ENCODE peak calls at places on chromosomes 3 and 15, in nine cellular contexts. U is HCT116, X is psoas muscle, N is GM12865, M is IMR-90, F is kidney epithelial cell, T is A673, G is uterus, O is left ventricle myocardium inferior. Y is an unnamed sample.

GRCh38 chr15:56491110-56491722 is 26.3 kb upstream of the MNS1 start:
- DNase-seq in X (no peak), U (peak; percentile 71), O (peak; percentile 49), F (peak; percentile 49), M (peak; percentile 81), T (peak; percentile 88), G (peak; percentile 62), N (peak; percentile 88), Y (peak; percentile 18)

GRCh38 chr15:44296625-44297524 is 8.4 kb downstream of the GOLM2 start:
- DNase-seq in N (peak; percentile 19), X (no peak), F (peak; percentile 38), G (no peak), U (peak; percentile 40), M (peak; percentile 78), T (peak; percentile 42), O (no peak), Y (peak; percentile 14)

GRCh38 chr15:34366271-34367043 is 539 bp downstream of the LPCAT4 start:
- DNase-seq in N (peak; percentile 64), O (peak; percentile 70), M (peak; percentile 36), T (peak; percentile 66), F (peak; percentile 14), X (peak; percentile 72), G (peak; percentile 59), U (no peak), Y (no peak)

GRCh38 chr3:10992017-10992945 is at the start of gene SLC6A1:
- DNase-seq in X (peak; percentile 58), M (no peak), F (no peak), U (no peak), T (peak; percentile 17), G (peak; percentile 19), O (no peak), N (no peak), Y (no peak)

GRCh38 chr3:162441716-162442115 is 945.1 kb downstream of the OTOL1 start:
- DNase-seq in U (no peak), N (no peak), T (no peak), G (no peak), F (no peak), X (no peak), O (no peak), M (no peak), Y (no peak)

GRCh38 chr3:73697020-73697419 is 72.3 kb upstream of the PDZRN3 start:
- DNase-seq in M (no peak), O (no peak), X (no peak), F (no peak), G (no peak), U (no peak), T (no peak), N (no peak), Y (no peak)

GRCh38 chr3:37266809-37267208 is 92.4 kb upstream of the LRRFIP2 start:
- DNase-seq in X (no peak), N (no peak), U (no peak), T (no peak), M (no peak), F (no peak), G (no peak), O (no peak), Y (no peak)

GRCh38 chr15:52563499-52564060 is 5.2 kb downstream of the ARPP19 start:
- DNase-seq in F (no peak), N (no peak), G (no peak), U (no peak), M (no peak), O (no peak), T (no peak), X (no peak), Y (no peak)

GRCh38 chr15:83248151-83248851 is 36.2 kb downstream of the BNC1 start:
- DNase-seq in N (peak; percentile 73), G (no peak), O (no peak), X (no peak), U (peak; percentile 67), T (peak; percentile 73), F (peak; percentile 10), M (peak; percentile 68), Y (peak; percentile 8)

DNA sequence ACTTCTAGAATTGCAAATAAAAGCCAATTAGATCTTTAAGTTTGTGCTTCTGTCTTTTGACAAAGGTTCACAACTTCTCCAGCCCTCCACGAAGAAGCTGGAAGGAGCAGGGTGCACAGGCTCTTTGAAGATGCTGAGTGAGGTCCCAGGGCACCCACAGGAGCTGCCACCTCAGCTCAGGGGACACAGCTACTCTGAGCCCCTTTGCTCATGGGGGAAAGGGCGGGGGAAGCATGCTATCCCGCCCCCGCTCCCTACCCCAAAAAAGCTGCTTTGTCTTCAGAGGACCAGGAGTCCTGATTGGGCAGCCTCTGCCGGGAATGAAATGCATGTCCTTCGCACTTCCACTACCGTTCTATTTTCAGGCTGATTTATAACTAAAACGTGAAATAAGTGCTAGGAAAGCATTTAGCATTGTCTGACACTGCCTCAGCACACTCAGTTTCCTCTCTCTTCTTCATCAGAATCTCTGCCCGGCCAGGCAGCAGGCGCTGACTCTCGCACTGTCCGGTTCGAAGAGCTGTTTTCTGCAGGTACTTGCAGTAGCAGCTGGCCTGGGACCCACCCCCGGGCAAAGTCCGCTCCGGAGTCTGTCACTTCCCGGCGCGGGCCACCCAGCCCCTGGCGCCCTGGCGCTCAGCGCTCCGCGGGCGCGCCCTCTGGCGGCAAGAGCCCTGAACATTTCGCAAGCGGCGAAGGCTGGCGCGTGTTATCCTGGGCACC is 45.5 kb upstream of the KLHL25 start:
- DNase-seq in F (peak; percentile 37), N (peak; percentile 80), M (peak; percentile 41), G (peak; percentile 70), O (peak; percentile 81), U (peak; percentile 77), X (peak; percentile 92), T (peak; percentile 80), Y (no peak)
- H3K4me3 ChIP-seq in F (peak overlapping the region; percentile 21), N (peak overlapping the region; percentile 33), M (peak overlapping the region; percentile 45), G (peak overlapping the region; percentile 25), O (peak overlapping the region; percentile 54), U (peak overlapping the region; percentile 52), X (peak overlapping the region; percentile 50), T (peak overlapping the region; percentile 43), Y (peak overlapping the region; percentile 38)

DNA sequence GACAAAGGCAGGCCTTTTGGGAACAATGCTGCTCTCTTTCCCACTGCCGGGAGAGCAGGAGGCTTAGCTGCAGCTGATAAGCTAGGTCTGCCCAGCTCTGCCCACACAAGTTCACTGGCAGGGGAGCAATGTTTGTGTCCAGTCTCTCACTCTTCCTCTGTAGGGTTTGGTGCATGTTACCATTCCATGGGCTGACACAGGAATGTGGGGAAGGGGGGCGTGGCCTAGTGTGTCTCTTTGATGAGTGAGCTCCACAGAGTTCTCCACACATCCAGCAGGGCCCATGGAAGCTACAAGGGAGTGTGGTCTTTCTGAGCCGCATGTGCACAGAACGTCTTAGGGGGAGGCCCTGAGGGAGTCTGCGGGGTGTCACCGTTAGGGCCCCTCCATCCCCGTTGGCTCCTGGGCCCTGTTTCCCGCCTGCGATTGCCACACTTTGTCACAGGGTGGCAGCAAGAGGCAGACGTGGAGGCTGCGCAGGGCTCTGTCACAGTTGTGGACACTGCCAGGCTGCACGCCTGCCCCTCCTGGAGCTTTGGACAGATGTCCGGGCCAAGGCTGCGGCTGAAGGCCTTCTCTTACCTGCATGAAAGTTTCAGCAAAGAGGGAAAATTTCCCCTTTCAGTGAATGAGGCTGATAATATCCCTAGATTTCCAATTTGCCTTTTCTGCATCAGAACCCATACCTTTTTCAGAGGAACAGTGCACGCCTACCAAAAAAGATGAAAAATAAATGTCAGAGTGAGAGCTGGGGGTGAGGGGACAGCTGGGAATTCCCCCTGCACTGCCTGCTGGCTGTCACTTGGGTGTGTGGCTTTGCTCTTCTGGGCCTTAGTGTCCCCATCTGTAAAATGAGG is 24.3 kb downstream of the CACNA2D3 start:
- DNase-seq in M (no peak), F (no peak), T (peak; percentile 17), X (peak; percentile 85), G (no peak), U (peak; percentile 4), N (peak; percentile 33), O (peak; percentile 52), Y (no peak)
- TF ChIP-seq CTCF in M (no peak), F (peak; percentile 66), T (peak; percentile 45), X (peak; percentile 79), G (peak; percentile 40), U (peak; percentile 66), N (peak; percentile 52), O (peak; percentile 82), Y (peak; percentile 43)

GRCh38 chr15:68793776-68794175 is 26.9 kb downstream of the ANP32A start:
- DNase-seq in T (no peak), G (no peak), U (no peak), M (no peak), F (no peak), X (no peak), N (no peak), O (no peak), Y (no peak)

GRCh38 chr15:68794869-68795268 is 25.8 kb downstream of the ANP32A start:
- DNase-seq in F (no peak), O (no peak), X (no peak), N (no peak), M (no peak), U (no peak), G (no peak), T (no peak), Y (no peak)

GRCh38 chr15:68796576-68796975 is 24.1 kb downstream of the ANP32A start:
- DNase-seq in U (no peak), M (no peak), O (no peak), T (no peak), X (no peak), G (no peak), N (no peak), F (no peak), Y (no peak)

GRCh38 chr15:68794307-68794706 is 26.4 kb downstream of the ANP32A start:
- DNase-seq in M (no peak), U (no peak), O (no peak), T (no peak), N (peak; percentile 70), F (no peak), X (no peak), G (no peak), Y (no peak)

GRCh38 chr15:68795298-68795848 is 25.3 kb downstream of the ANP32A start:
- DNase-seq in X (peak; percentile 94), U (no peak), N (peak; percentile 82), F (peak; percentile 29), G (peak; percentile 85), O (peak; percentile 93), T (peak; percentile 95), M (peak; percentile 57), Y (peak; percentile 37)
- H3K4me3 ChIP-seq in X (peak overlapping the region; percentile 26), U (no peak overlapping the region), N (peak overlapping the region; percentile 4), F (no peak overlapping the region), G (peak overlapping the region; percentile 9), O (peak overlapping the region; percentile 42), T (no peak overlapping the region), M (no peak overlapping the region), Y (no peak overlapping the region)

GRCh38 chr15:29276366-29276765 is 6.7 kb upstream of the NSMCE3 start:
- DNase-seq in G (no peak), F (no peak), M (peak; percentile 17), O (no peak), U (no peak), N (no peak), T (no peak), X (no peak), Y (no peak)

GRCh38 chr15:29278436-29279099 is 8.9 kb upstream of the NSMCE3 start:
- DNase-seq in U (peak; percentile 64), M (peak; percentile 94), X (no peak), O (no peak), T (no peak), G (no peak), F (peak; percentile 89), N (no peak), Y (peak; percentile 62)

GRCh38 chr15:29270976-29271375 is 1.4 kb upstream of the NSMCE3 start:
- DNase-seq in M (peak; percentile 55), F (no peak), O (no peak), N (no peak), U (no peak), T (no peak), X (no peak), G (no peak), Y (no peak)

GRCh38 chr15:29272219-29272618 is 2.6 kb upstream of the NSMCE3 start:
- DNase-seq in M (no peak), T (no peak), X (no peak), G (no peak), F (no peak), U (no peak), O (no peak), N (no peak), Y (no peak)

GRCh38 chr15:29275855-29276254 is 6.2 kb upstream of the NSMCE3 start:
- DNase-seq in T (no peak), O (no peak), X (no peak), N (no peak), U (no peak), F (no peak), G (no peak), M (no peak), Y (no peak)
- TF ChIP-seq CTCF in T (no peak), O (no peak), X (no peak), N (no peak), U (no peak), F (no peak), G (no peak), M (no peak), Y (no peak)

Y was measured in BJ.